ENCODE peak calls at places on chromosomes 5 and 9, in four cellular contexts. F is HCT116, C is HepG2, P is K562. K is an unnamed sample. For H3K36me3 and H3K4me1, the result is how much of the 10 kb centered on the place peaks cover.

GRCh38 chr5:173703466-173703865 is 87.0 kb upstream of the BOD1 start:
- DNase-seq in C (no peak), P (peak), F (no peak), K (no peak)

GRCh38 chr5:93674866-93675457 is 66.4 kb downstream of the POU5F2 start:
- DNase-seq in C (no peak), P (no peak), F (no peak), K (no peak)

GRCh38 chr9:20620658-20621552 is 1.4 kb downstream of the MLLT3 start:
- DNase-seq in F (no peak), P (no peak), C (no peak), K (no peak)

GRCh38 chr5:98917433-98917832 is 11.4 kb downstream of the CHD1 start:
- DNase-seq in C (no peak), F (no peak), P (no peak), K (no peak)

GRCh38 chr5:2866622-2867372 is 115.3 kb upstream of the IRX2 start:
- DNase-seq in F (no peak), P (no peak), C (no peak), K (no peak)

GRCh38 chr9:95793924-95794828 is 81.3 kb upstream of the ERCC6L2 start:
- DNase-seq in P (no peak), F (no peak), C (no peak), K (no peak)

GRCh38 chr9:137366891-137367381 is 56.0 kb downstream of the EXD3 start:
- DNase-seq in C (no peak), F (no peak), P (no peak), K (no peak)

GRCh38 chr5:2036885-2037284 is 154.2 kb upstream of the IRX4 start:
- DNase-seq in F (no peak), C (no peak), P (no peak), K (no peak)

GRCh38 chr5:110653231-110653970 is 73.1 kb downstream of the TMEM232 start:
- DNase-seq in P (no peak), C (no peak), F (no peak), K (no peak)

GRCh38 chr5:94744906-94745305 is 126.4 kb downstream of the SLF1 start:
- DNase-seq in P (no peak), C (no peak), F (no peak), K (no peak)

GRCh38 chr9:111896942-111897830 is 572 bp downstream of the UGCG start:
- DNase-seq in C (peak), P (peak), F (no peak), K (no peak)

GRCh38 chr9:130839237-130840111 is 4.4 kb downstream of the ABL1 start:
- DNase-seq in P (no peak), C (no peak), F (no peak), K (no peak)

GRCh38 chr9:110555551-110555950 is 24.0 kb downstream of the SVEP1 start:
- DNase-seq in F (no peak), C (no peak), P (no peak), K (no peak)

GRCh38 chr9:30382271-30382670 is 2002.2 kb upstream of the ACO1 start:
- DNase-seq in C (no peak), P (no peak), F (no peak), K (no peak)

GRCh38 chr9:22682536-22683392 is 236.1 kb downstream of the DMRTA1 start:
- DNase-seq in F (no peak), P (no peak), C (no peak), K (peak)

GRCh38 chr5:378301-378891 is 56.9 kb downstream of the AHRR start:
- DNase-seq in C (no peak), P (no peak), F (no peak), K (no peak)

GRCh38 chr9:137454145-137454505 is 5.0 kb downstream of the NSMF start:
- DNase-seq in F (no peak), C (no peak), P (peak), K (no peak)

GRCh38 chr9:127769985-127770904 is 8.2 kb downstream of the SH2D3C start:
- DNase-seq in F (no peak), C (no peak), P (no peak), K (no peak)

GRCh38 chr9:16992138-16992537 is 121.7 kb upstream of the BNC2 start:
- DNase-seq in F (no peak), P (no peak), C (no peak), K (no peak)

GRCh38 chr9:114428466-114428865 is 40.7 kb upstream of the AKNA start:
- DNase-seq in F (no peak), P (no peak), C (no peak), K (no peak)

GRCh38 chr9:89234636-89235035 is 56.0 kb upstream of the SHC3 start:
- DNase-seq in F (no peak), C (no peak), P (no peak), K (no peak)

GRCh38 chr5:169914766-169915165 is 65.5 kb downstream of the INSYN2B start:
- DNase-seq in C (no peak), F (no peak), P (no peak), K (no peak)

GRCh38 chr9:96317335-96317980 is 15.5 kb upstream of the HSD17B3 start:
- DNase-seq in C (peak), F (peak), P (peak), K (no peak)

GRCh38 chr9:108761530-108762347 is 94.0 kb downstream of the ACTL7B start:
- DNase-seq in P (peak), C (peak), F (peak), K (peak)

GRCh38 chr9:61665829-61666228 is 476.0 kb downstream of the SPATA31A7 start:
- DNase-seq in C (no peak), F (no peak), P (no peak), K (no peak)

GRCh38 chr5:139513852-139514485 is 31.4 kb upstream of the STING1 start:
- DNase-seq in C (no peak), F (no peak), P (no peak), K (no peak)

GRCh38 chr5:36457511-36458260 is 148.7 kb upstream of the SLC1A3 start:
- DNase-seq in P (no peak), C (no peak), F (no peak), K (no peak)

GRCh38 chr9:108813951-108814601 is 41.7 kb downstream of the ACTL7B start:
- DNase-seq in P (no peak), F (peak), C (peak), K (peak)

GRCh38 chr9:93599571-93600403 is 23.4 kb downstream of the PHF2 start:
- DNase-seq in F (no peak), P (no peak), C (no peak), K (no peak)

GRCh38 chr5:116420540-116420939 is 154.1 kb downstream of the SEMA6A start:
- DNase-seq in P (no peak), C (no peak), F (no peak), K (no peak)

GRCh38 chr5:158979749-158980521 is 119.8 kb downstream of the EBF1 start:
- DNase-seq in F (no peak), C (no peak), P (no peak), K (no peak)

GRCh38 chr5:82564963-82565362 is 286.8 kb upstream of the RPS23 start:
- DNase-seq in P (no peak), F (no peak), C (no peak), K (no peak)

GRCh38 chr9:70571247-70571646 is 156.8 kb upstream of the KLF9 start:
- DNase-seq in P (no peak), F (no peak), C (peak), K (no peak)
- TF ChIP-seq TCF7L2 in P (no peak), F (no peak), C (no peak), K (no peak)

DNA sequence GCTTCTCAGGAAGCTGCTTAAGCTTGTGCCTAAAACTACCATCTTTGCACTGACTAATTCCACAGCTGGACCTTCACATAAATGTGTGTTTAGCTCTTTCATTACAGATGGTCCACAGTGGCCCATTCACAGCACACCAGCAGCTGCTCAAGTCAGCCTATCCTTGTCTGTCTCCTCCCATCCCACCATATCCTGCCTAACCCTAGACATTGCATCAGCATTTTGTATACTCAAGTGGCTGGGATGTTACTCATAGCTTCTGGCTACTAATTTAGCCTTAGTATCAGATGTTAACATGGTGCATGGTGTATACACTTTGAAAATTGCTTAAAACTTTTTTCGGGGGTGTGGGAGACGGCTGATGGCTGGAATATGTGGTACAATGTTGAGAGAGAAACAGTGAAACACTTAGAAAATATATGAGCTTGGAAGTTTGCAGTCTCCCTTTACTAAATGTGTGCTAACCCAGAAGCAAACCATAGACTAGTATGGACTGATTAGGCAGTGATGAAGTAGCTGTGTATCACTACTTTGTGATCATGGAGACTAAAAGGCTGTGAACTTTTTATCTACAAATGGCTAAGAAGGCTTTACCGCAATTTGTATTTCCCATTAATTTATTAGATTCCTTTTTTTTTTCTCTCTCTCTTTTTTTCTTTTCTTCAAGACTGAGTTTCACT is 83.1 kb downstream of the JMY start:
- DNase-seq in F (peak), C (no peak), P (peak), K (peak)
- H3K36me3 ChIP-seq in F (under half), C (under half), P (under half), K (under half)

GRCh38 chr9:1729631-1730030 is 285.5 kb upstream of the SMARCA2 start:
- DNase-seq in F (no peak), P (no peak), C (no peak), K (no peak)

GRCh38 chr9:1722404-1722803 is 292.7 kb upstream of the SMARCA2 start:
- DNase-seq in C (no peak), P (no peak), F (no peak), K (no peak)

GRCh38 chr9:1732670-1733069 is 282.5 kb upstream of the SMARCA2 start:
- DNase-seq in P (no peak), F (no peak), C (no peak), K (no peak)

GRCh38 chr9:1723616-1724015 is 291.5 kb upstream of the SMARCA2 start:
- DNase-seq in P (no peak), C (no peak), F (no peak), K (no peak)

GRCh38 chr9:1726993-1727759 is 288.0 kb upstream of the SMARCA2 start:
- DNase-seq in P (no peak), F (no peak), C (no peak), K (no peak)
- H3K4me1 ChIP-seq in P (under half), F (under half), C (under half), K (under half)

GRCh38 chr5:21225223-21226064 is 1237.4 kb upstream of the CDH18 start:
- DNase-seq in C (peak), P (no peak), F (no peak), K (no peak)
- TF ChIP-seq TCF7L2 in C (no peak), P (no peak), F (no peak), K (no peak)

DNA sequence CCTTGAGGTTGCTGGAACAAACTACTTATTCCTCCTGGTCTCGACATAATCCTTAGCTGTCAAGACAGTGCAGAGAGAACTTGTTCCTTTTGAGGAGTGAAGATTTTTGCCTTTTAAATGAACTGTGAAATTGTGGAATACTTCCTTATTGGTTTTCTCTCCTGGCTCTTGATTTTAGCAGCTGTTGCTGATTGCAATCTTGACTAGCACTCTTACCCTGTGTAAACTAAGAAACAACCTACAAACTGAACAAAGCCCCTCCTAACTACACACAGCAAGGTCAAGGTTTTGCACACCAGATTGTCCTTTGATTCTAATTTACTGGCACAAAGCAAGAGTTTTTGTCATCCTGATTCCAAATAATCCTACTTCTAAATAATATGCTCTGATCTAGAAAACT is 84.0 kb upstream of the GOLGA1 start:
- DNase-seq in P (no peak), F (no peak), C (no peak), K (no peak)
- H3K36me3 ChIP-seq in P (under half), F (under half), C (under half), K (under half)